ENCODE peak calls at places on chromosome 1, in eight cellular contexts. B is T-helper 1 cell; U is H9; E is KG1; Z is osteocyte; I is dorsolateral prefrontal cortex; R is stimulated activated CD8-positive, alpha-beta memory T cell treated with anti-CD3 and anti-CD28 coated beads, Interleukin-12 subunit alpha, Interleukin-12 subunit beta, amount 100 ng/mL, for 4 hours; T is stimulated activated CD4-positive, alpha-beta T cell treated with anti-CD3 and anti-CD28 coated beads, Interleukin-2, amount 100 ng/mL, for 4 hours. S is an unnamed sample.

GRCh38 chr1:98792123-98792522 is 130.6 kb downstream of the SNX7 start:
- DNase-seq in T (no peak), U (no peak), Z (no peak), I (no peak), R (no peak), B (no peak), E (no peak), S (no peak)

GRCh38 chr1:1307261-1307907 is 346 bp downstream of the ACAP3 start:
- DNase-seq in U (no peak), Z (no peak), I (no peak), R (no peak), B (no peak), T (no peak), E (no peak), S (no peak)

GRCh38 chr1:17207966-17208418 is 3.1 kb downstream of the PADI1 start:
- DNase-seq in T (peak; percentile 45), B (no peak), E (no peak), Z (no peak), I (no peak), R (peak; percentile 35), U (no peak), S (no peak)

GRCh38 chr1:6025269-6026094 is 20.2 kb upstream of the KCNAB2 start:
- DNase-seq in B (no peak), I (peak; percentile 86), E (no peak), R (no peak), T (no peak), Z (no peak), U (no peak), S (no peak)

GRCh38 chr1:19432943-19433609 is 52.3 kb downstream of the CAPZB start:
- DNase-seq in E (no peak), R (no peak), Z (no peak), I (no peak), T (no peak), U (no peak), B (no peak), S (no peak)

GRCh38 chr1:55767171-55767570 is 552.0 kb upstream of the USP24 start:
- DNase-seq in E (no peak), T (no peak), U (no peak), Z (no peak), B (no peak), I (no peak), R (no peak), S (no peak)

GRCh38 chr1:224127925-224128819 is 14.3 kb downstream of the FBXO28 start:
- DNase-seq in E (no peak), R (no peak), T (no peak), I (no peak), Z (no peak), B (no peak), U (no peak), S (no peak)

GRCh38 chr1:18535391-18536210 is 54.9 kb downstream of the KLHDC7A start:
- DNase-seq in B (no peak), Z (peak; percentile 69), U (peak; percentile 24), I (peak; percentile 10), T (no peak), E (no peak), R (no peak), S (no peak)

GRCh38 chr1:56934400-56935080 is 31.3 kb downstream of the C8B start:
- DNase-seq in R (no peak), I (no peak), T (no peak), E (no peak), U (no peak), Z (no peak), B (no peak), S (no peak)

GRCh38 chr1:193629875-193630274 is 443.5 kb upstream of the B3GALT2 start:
- DNase-seq in U (no peak), T (no peak), E (no peak), R (no peak), Z (no peak), I (no peak), B (no peak), S (no peak)

GRCh38 chr1:202834771-202835547 is 24.2 kb downstream of the PCAT6 start:
- DNase-seq in I (peak; percentile 76), U (no peak), T (no peak), E (no peak), R (no peak), Z (no peak), B (no peak), S (no peak)

GRCh38 chr1:64162151-64162550 is 41.3 kb upstream of the UBE2U start:
- DNase-seq in U (no peak), B (no peak), E (no peak), I (no peak), R (no peak), T (no peak), Z (no peak), S (no peak)

GRCh38 chr1:91761303-91761721 is 124.6 kb downstream of the TGFBR3 start:
- DNase-seq in I (no peak), U (no peak), T (no peak), E (no peak), B (no peak), R (no peak), Z (no peak), S (no peak)

GRCh38 chr1:222948079-222948478 is 133.2 kb downstream of the DISP1 start:
- DNase-seq in E (no peak), U (no peak), T (no peak), B (no peak), I (no peak), Z (no peak), R (no peak), S (no peak)

GRCh38 chr1:243549108-243549507 is 293.3 kb downstream of the SDCCAG8 start:
- DNase-seq in U (no peak), Z (no peak), R (no peak), I (no peak), T (no peak), B (no peak), E (no peak), S (no peak)

GRCh38 chr1:180525696-180526000 is 23.3 kb upstream of the ACBD6 start:
- DNase-seq in E (no peak), Z (peak; percentile 53), I (no peak), B (no peak), T (no peak), R (no peak), U (no peak), S (no peak)

GRCh38 chr1:171877711-171878110 is 36.4 kb downstream of the DNM3 start:
- DNase-seq in R (no peak), U (no peak), Z (no peak), B (no peak), E (no peak), I (no peak), T (no peak), S (no peak)

GRCh38 chr1:188594542-188595235 is 1765.9 kb downstream of the PLA2G4A start:
- DNase-seq in B (no peak), U (no peak), E (no peak), R (no peak), I (no peak), Z (no peak), T (no peak), S (no peak)

GRCh38 chr1:26119892-26120608 is 8.4 kb downstream of the PDIK1L start:
- DNase-seq in B (no peak), I (no peak), U (no peak), R (no peak), Z (peak; percentile 3), T (no peak), E (no peak), S (no peak)

GRCh38 chr1:111446967-111447892 is 1.8 kb downstream of the WDR77 start:
- DNase-seq in R (no peak), U (no peak), I (no peak), T (no peak), E (no peak), Z (no peak), B (no peak), S (no peak)

GRCh38 chr1:31376374-31377134 is 3.7 kb upstream of the FABP3 start:
- DNase-seq in B (no peak), T (no peak), E (no peak), Z (peak; percentile 87), R (no peak), I (peak; percentile 97), U (peak; percentile 76), S (no peak)